ENCODE peak calls at places on chromosomes 1 and 21, in seven cellular contexts. O is fibroblast of lung; U is cardiac muscle cell; C is HCT116; H is thoracic aorta; W is stomach; K is CD4-positive, alpha-beta memory T cell. V is an unnamed sample.

GRCh38 chr1:93079685-93080141 is 630 bp downstream of the MTF2 start:
- DNase-seq in O (no peak), U (peak; percentile 23), C (no peak), H (no peak), W (no peak), K (peak; percentile 3), V (no peak)

GRCh38 chr1:34787461-34788420 is 5.1 kb upstream of the GJA4 start:
- DNase-seq in O (no peak), U (no peak), C (no peak), H (no peak), W (no peak), K (no peak), V (no peak)

GRCh38 chr1:110765640-110766335 is 91.0 kb upstream of the KCNA3 start:
- DNase-seq in O (peak; percentile 76), U (peak; percentile 54), C (peak; percentile 10), H (no peak), W (no peak), K (peak; percentile 71), V (peak; percentile 69)

GRCh38 chr1:65147424-65148177 is 402 bp upstream of the AK4 start:
- DNase-seq in O (no peak), U (peak; percentile 63), C (no peak), H (peak; percentile 7), W (peak; percentile 71), K (peak; percentile 9), V (peak; percentile 11)

GRCh38 chr1:40980453-40981121 is 1.1 kb downstream of the CTPS1 start:
- DNase-seq in O (no peak), U (no peak), C (no peak), H (no peak), W (peak; percentile 30), K (peak; percentile 60), V (peak; percentile 55)

GRCh38 chr21:46115441-46116188 is 17.7 kb downstream of the COL6A2 start:
- DNase-seq in O (no peak), U (no peak), C (no peak), H (no peak), W (no peak), K (no peak), V (no peak)

GRCh38 chr1:50080904-50081586 is 27.7 kb upstream of the ELAVL4 start:
- DNase-seq in O (no peak), U (no peak), C (no peak), H (no peak), W (no peak), K (no peak), V (no peak)

GRCh38 chr1:3494321-3495308 is 40.1 kb downstream of the ARHGEF16 start:
- DNase-seq in O (no peak), U (no peak), C (no peak), H (no peak), W (no peak), K (no peak), V (no peak)

GRCh38 chr1:242449211-242449610 is 75.3 kb downstream of the PLD5 start:
- DNase-seq in O (no peak), U (peak; percentile 5), C (no peak), H (no peak), W (no peak), K (no peak), V (no peak)

GRCh38 chr21:32474179-32475059 is 61.9 kb downstream of the EVA1C start:
- DNase-seq in O (no peak), U (no peak), C (no peak), H (no peak), W (peak; percentile 29), K (no peak), V (no peak)

GRCh38 chr1:100627018-100627716 is 89.2 kb downstream of the GPR88 start:
- DNase-seq in O (peak; percentile 64), U (no peak), C (no peak), H (no peak), W (no peak), K (no peak), V (no peak)

GRCh38 chr21:38379171-38379570 is 119.1 kb downstream of the ERG start:
- DNase-seq in O (no peak), U (no peak), C (no peak), H (no peak), W (no peak), K (no peak), V (no peak)

GRCh38 chr1:175735144-175735543 is 8.3 kb downstream of the TNR start:
- DNase-seq in O (no peak), U (no peak), C (no peak), H (no peak), W (no peak), K (no peak), V (no peak)

GRCh38 chr1:51558375-51558924 is 39.4 kb upstream of the EPS15 start:
- DNase-seq in O (peak; percentile 55), U (no peak), C (no peak), H (no peak), W (no peak), K (no peak), V (no peak)

GRCh38 chr1:186655877-186656276 is 24.3 kb downstream of the PTGS2 start:
- DNase-seq in O (no peak), U (no peak), C (no peak), H (no peak), W (no peak), K (no peak), V (no peak)

DNA sequence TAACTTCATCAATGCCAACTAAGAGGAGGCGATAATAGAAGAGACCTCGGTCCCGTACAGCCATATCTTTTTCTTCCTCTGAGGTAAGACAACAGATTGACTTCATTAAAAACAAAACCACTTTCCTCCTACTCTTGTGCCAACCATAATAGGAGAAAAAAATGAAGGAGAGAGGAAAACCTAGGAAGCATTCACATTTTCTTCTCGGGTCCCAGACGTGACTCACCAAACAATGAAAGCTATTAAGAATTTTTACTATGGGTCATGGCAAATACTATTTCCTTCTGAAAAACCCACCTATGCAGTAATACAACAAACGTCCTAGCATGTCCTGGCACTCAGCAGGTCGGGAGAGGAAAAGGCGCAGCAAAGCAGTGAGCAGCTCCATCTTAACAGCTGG is 8.6 kb upstream of the BCL2L15 start:
- DNase-seq in O (no peak), U (no peak), C (no peak), H (no peak), W (no peak), K (no peak), V (no peak)
- H3K27ac ChIP-seq in O (no peak overlapping the region), U (no peak overlapping the region), C (no peak overlapping the region), H (no peak overlapping the region), W (no peak overlapping the region), K (no peak overlapping the region), V (no peak overlapping the region)

GRCh38 chr1:16144325-16145029 is 11.4 kb downstream of the EPHA2 start:
- DNase-seq in O (no peak), U (no peak), C (no peak), H (no peak), W (no peak), K (no peak), V (no peak)

GRCh38 chr1:16143566-16144324 is 12.1 kb downstream of the EPHA2 start:
- DNase-seq in O (no peak), U (peak; percentile 88), C (peak; percentile 88), H (no peak), W (peak; percentile 90), K (no peak), V (no peak)

GRCh38 chr1:16142383-16142995 is 13.4 kb downstream of the EPHA2 start:
- DNase-seq in O (no peak), U (no peak), C (no peak), H (no peak), W (no peak), K (no peak), V (no peak)

GRCh38 chr1:16141573-16142336 is 14.1 kb downstream of the EPHA2 start:
- DNase-seq in O (no peak), U (no peak), C (no peak), H (no peak), W (no peak), K (no peak), V (no peak)

GRCh38 chr1:16143005-16143565 is 12.8 kb downstream of the EPHA2 start:
- DNase-seq in O (no peak), U (no peak), C (no peak), H (no peak), W (no peak), K (no peak), V (no peak)
- H3K4me1 ChIP-seq in O (peaks cover 54% of the 10 kb centered on the region), U (peaks cover 76% of the 10 kb centered on the region), C (peaks cover 98% of the 10 kb centered on the region), H (peaks cover 79% of the 10 kb centered on the region), W (peaks cover 74% of the 10 kb centered on the region), K (no peaks in the 10 kb centered on the region), V (no peaks in the 10 kb centered on the region)

GRCh38 chr1:178784131-178784536 is 59.1 kb downstream of the RALGPS2 start:
- DNase-seq in O (no peak), U (no peak), C (no peak), H (no peak), W (no peak), K (no peak), V (no peak)
- H3K27ac ChIP-seq in O (no peak overlapping the region), U (no peak overlapping the region), C (no peak overlapping the region), H (no peak overlapping the region), W (no peak overlapping the region), K (no peak overlapping the region), V (no peak overlapping the region)

GRCh38 chr1:205353612-205354011 is 3.1 kb downstream of the KLHDC8A start:
- DNase-seq in O (no peak), U (no peak), C (no peak), H (no peak), W (no peak), K (no peak), V (no peak)
- H3K4me1 ChIP-seq in O (no peaks in the 10 kb centered on the region), U (no peaks in the 10 kb centered on the region), C (peaks cover 27% of the 10 kb centered on the region), H (peaks cover 21% of the 10 kb centered on the region), W (peaks cover 21% of the 10 kb centered on the region), K (no peaks in the 10 kb centered on the region), V (no peaks in the 10 kb centered on the region)

GRCh38 chr21:16181024-16181423 is 451.2 kb downstream of the USP25 start:
- DNase-seq in O (no peak), U (no peak), C (no peak), H (no peak), W (no peak), K (no peak), V (no peak)

GRCh38 chr21:16187603-16188002 is 457.8 kb downstream of the USP25 start:
- DNase-seq in O (no peak), U (no peak), C (no peak), H (no peak), W (no peak), K (no peak), V (no peak)

GRCh38 chr21:16185766-16186165 is 456.0 kb downstream of the USP25 start:
- DNase-seq in O (no peak), U (no peak), C (no peak), H (no peak), W (no peak), K (no peak), V (no peak)

GRCh38 chr21:16186742-16187141 is 457.0 kb downstream of the USP25 start:
- DNase-seq in O (no peak), U (peak; percentile 76), C (no peak), H (no peak), W (no peak), K (no peak), V (no peak)
- H3K27ac ChIP-seq in O (no peak overlapping the region), U (peak overlapping the region; percentile 94), C (no peak overlapping the region), H (no peak overlapping the region), W (no peak overlapping the region), K (no peak overlapping the region), V (no peak overlapping the region)

GRCh38 chr1:38030596-38031512 is 15.7 kb downstream of the POU3F1 start:
- DNase-seq in O (no peak), U (no peak), C (no peak), H (no peak), W (no peak), K (no peak), V (no peak)
- H3K4me1 ChIP-seq in O (peaks cover 16% of the 10 kb centered on the region), U (peaks cover 28% of the 10 kb centered on the region), C (peaks cover 14% of the 10 kb centered on the region), H (peaks cover 23% of the 10 kb centered on the region), W (peaks cover 29% of the 10 kb centered on the region), K (peaks cover 43% of the 10 kb centered on the region), V (peaks cover 12% of the 10 kb centered on the region)

GRCh38 chr1:221711156-221711577 is 30.7 kb downstream of the DUSP10 start:
- DNase-seq in O (no peak), U (no peak), C (no peak), H (no peak), W (no peak), K (no peak), V (no peak)
- H3K27ac ChIP-seq in O (no peak overlapping the region), U (no peak overlapping the region), C (no peak overlapping the region), H (no peak overlapping the region), W (no peak overlapping the region), K (peak overlapping the region; percentile 70), V (no peak overlapping the region)

V was measured in naive thymus-derived CD4-positive, alpha-beta T cell.